ENCODE peak calls at places on chromosomes 6 and 20, in four cellular contexts. L is A549, F is HCT116, M is GM12878. R is an unnamed sample.

GRCh38 chr20:24648919-24649318 is 179.5 kb downstream of the SYNDIG1 start:
- DNase-seq in L (no peak), F (no peak), M (peak), R (no peak)

GRCh38 chr6:151148111-151148510 is 91.7 kb upstream of the AKAP12 start:
- DNase-seq in L (no peak), F (no peak), M (no peak), R (no peak)

GRCh38 chr6:85594197-85594930 is 706 bp upstream of the SNX14 start:
- DNase-seq in L (no peak), F (no peak), M (no peak), R (peak)

GRCh38 chr6:116352515-116353471 is 18.0 kb upstream of the DSE start:
- DNase-seq in L (no peak), F (no peak), M (peak), R (peak)

GRCh38 chr20:62376112-62377063 is 9.3 kb upstream of the LAMA5 start:
- DNase-seq in L (no peak), F (no peak), M (no peak), R (no peak)

GRCh38 chr20:36645353-36645752 is 643 bp downstream of the SLA2 start:
- DNase-seq in L (no peak), F (no peak), M (no peak), R (no peak)

GRCh38 chr6:26158581-26159416 is 71.6 kb downstream of the HFE start:
- DNase-seq in L (no peak), F (no peak), M (peak), R (peak)

GRCh38 chr6:11947569-11947968 is 64.5 kb upstream of the HIVEP1 start:
- DNase-seq in L (no peak), F (no peak), M (no peak), R (no peak)

GRCh38 chr20:10090588-10091166 is 55.9 kb downstream of the ANKEF1 start:
- DNase-seq in L (peak), F (peak), M (no peak), R (peak)

GRCh38 chr6:157615411-157615763 is 207.7 kb upstream of the SNX9 start:
- DNase-seq in L (no peak), F (no peak), M (no peak), R (peak)

GRCh38 chr6:147065786-147066185 is 138.4 kb upstream of the STXBP5 start:
- DNase-seq in L (no peak), F (no peak), M (no peak), R (no peak)

GRCh38 chr6:107968081-107968480 is 10.1 kb upstream of the SEC63 start:
- DNase-seq in L (no peak), F (no peak), M (no peak), R (no peak)

GRCh38 chr6:123085403-123085802 is 89.4 kb downstream of the CLVS2 start:
- DNase-seq in L (no peak), F (no peak), M (no peak), R (no peak)

GRCh38 chr20:36501367-36502006 is 39.8 kb upstream of the MYL9 start:
- DNase-seq in L (no peak), F (no peak), M (no peak), R (no peak)

GRCh38 chr20:32918296-32918695 is 59.6 kb downstream of the EFCAB8 start:
- DNase-seq in L (no peak), F (no peak), M (no peak), R (no peak)

GRCh38 chr20:21325296-21325695 is 22.2 kb downstream of the XRN2 start:
- DNase-seq in L (no peak), F (no peak), M (no peak), R (no peak)

GRCh38 chr6:140436023-140436811 is 1061.8 kb upstream of the CITED2 start:
- DNase-seq in L (no peak), F (no peak), M (no peak), R (no peak)

GRCh38 chr6:135088818-135089809 is 34.5 kb upstream of the HBS1L start:
- DNase-seq in L (peak), F (peak), M (peak), R (peak)

GRCh38 chr20:39778431-39778830 is 816.3 kb downstream of the DHX35 start:
- DNase-seq in L (no peak), F (no peak), M (peak), R (no peak)

GRCh38 chr6:303948-304558 is 11.8 kb downstream of the DUSP22 start:
- DNase-seq in L (no peak), F (no peak), M (no peak), R (no peak)

GRCh38 chr6:146905313-146905712 is 298.9 kb upstream of the STXBP5 start:
- DNase-seq in L (no peak), F (peak), M (no peak), R (no peak)

DNA sequence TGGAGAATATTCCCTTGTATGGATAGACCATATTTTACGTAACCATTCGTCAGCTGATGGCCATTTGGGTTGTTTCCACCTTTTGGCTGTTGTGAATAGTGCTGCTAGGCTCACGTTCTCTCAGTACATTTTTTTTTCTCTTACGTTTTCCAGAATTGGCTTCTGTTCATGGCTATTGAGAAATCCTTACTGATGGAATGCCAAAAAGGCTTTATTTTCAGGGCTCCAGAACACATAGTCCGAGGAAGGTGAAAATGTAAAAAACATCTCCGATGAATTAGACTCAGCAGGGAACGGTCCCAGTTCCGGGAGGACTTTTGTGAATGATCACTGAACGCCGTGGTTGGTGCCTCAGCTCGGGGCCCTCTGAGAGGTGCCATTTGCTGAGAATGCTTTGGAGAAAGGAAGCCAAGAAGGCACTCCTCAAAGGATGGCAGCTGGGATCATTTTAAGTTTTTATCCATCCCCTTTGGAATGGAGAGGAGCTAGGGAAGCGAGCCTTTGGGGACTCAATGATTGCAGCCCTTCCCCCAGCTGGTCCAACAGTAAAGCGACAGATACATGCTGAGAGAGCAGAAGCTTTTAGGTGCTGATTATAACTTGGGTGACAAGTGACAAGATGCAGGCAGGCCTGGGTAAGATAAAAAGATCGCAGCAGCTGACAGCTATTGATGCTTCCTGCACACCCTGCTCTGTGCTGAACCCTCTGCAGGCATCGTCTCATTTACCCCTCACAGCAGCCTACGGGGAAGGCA is 133.3 kb upstream of the KCNG1 start:
- DNase-seq in L (no peak), F (no peak), M (no peak), R (no peak)
- TF ChIP-seq REST in L (no peak), F (no peak), M (no peak), R (no peak)

DNA sequence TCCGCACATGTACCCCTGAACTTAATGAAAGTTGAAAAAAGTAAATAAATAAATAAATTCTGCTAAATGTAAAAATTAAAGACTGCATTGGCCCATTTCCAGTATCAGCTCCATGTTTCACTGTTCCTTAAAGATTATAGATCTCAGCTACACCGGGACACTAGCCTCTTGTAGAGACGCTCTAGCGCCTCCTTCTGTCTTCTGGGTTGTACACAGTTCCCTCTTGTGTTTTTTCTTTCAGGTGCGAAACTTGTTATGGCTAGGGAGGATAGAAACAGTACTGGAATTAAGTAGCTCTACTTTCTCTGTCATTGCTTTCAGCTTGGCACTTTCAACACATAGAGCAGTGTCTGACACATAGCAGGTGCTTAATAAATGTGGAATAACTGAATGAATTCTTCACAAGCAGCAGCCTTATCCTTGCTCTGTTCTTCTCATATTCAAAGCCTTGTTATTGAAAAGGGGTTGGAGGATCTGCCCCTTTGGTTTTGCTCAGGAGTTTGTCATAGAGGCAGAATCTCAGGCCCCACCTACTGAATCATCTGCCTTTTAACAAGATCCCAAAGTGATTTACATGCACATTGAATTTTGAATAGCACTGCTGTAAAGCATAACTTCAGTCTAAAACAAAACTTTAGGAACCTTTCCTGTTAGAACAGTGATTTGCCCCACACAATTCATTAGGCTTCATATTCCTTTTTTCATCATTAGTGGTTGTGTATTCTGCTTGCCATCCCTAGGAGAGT is 92.3 kb downstream of the FIG4 start:
- DNase-seq in L (no peak), F (no peak), M (no peak), R (no peak)
- TF ChIP-seq CTCF in L (no peak), F (no peak), M (peak), R (no peak)

DNA sequence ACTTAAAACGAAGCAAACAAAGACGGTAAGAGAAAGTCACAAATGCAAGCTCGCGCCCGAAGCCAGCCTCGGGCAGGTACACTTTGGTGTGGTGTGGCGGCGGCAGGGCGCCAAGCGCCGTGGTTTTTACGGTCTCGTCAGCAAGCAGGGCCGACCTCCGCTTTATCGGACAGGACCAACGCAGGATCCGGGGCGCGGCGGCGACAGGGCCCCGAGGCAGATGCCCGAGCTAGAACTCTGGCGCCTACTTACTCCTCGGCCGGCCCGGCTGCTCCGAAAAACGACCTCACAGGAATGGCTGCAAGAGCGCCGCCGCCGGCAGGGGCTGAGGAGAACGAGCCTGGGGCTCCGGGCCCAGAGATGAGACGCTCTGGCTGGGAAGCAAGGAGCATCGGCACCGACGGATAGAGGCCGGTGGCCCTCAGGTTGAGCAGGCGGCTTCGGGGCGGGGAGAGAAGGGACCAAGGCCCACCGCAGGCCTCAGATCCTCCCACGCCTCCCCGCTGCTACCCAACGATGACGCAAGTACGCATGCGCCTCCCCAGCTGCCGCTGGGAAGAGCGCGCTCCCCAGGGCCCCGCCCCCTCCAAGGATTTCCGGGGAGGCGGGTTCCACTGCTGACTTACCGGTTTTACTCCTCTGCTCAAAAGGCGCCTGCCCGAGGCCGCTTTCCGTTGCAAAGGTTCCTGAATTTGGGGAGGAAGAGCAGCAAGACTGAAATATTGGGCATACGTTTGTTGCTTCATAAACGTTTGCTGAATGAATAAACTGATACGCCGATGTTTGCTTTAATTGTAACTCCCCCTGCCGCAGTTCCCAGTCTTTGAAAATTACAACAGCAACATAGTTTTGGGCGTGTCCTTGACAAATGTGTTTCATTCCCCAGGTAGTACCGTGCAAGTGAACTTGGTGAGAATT is 60.5 kb downstream of the FAM217A start:
- DNase-seq in L (peak), F (peak), M (peak), R (peak)
- TF ChIP-seq REST in L (no peak), F (no peak), M (no peak), R (peak)

GRCh38 chr6:37021356-37022129 is 16.1 kb downstream of the FGD2 start:
- DNase-seq in L (no peak), F (no peak), M (no peak), R (peak)
- TF ChIP-seq CTCF in L (peak), F (no peak), M (peak), R (peak)

GRCh38 chr6:7540595-7540994 is 876 bp upstream of the DSP start:
- DNase-seq in L (peak), F (no peak), M (no peak), R (no peak)

GRCh38 chr6:7542065-7542877 is 800 bp downstream of the DSP start:
- DNase-seq in L (peak), F (no peak), M (no peak), R (no peak)

GRCh38 chr6:7543761-7544424 is 2.4 kb downstream of the DSP start:
- DNase-seq in L (no peak), F (no peak), M (no peak), R (no peak)

GRCh38 chr6:7542878-7543394 is 1.5 kb downstream of the DSP start:
- DNase-seq in L (peak), F (peak), M (no peak), R (no peak)

DNA sequence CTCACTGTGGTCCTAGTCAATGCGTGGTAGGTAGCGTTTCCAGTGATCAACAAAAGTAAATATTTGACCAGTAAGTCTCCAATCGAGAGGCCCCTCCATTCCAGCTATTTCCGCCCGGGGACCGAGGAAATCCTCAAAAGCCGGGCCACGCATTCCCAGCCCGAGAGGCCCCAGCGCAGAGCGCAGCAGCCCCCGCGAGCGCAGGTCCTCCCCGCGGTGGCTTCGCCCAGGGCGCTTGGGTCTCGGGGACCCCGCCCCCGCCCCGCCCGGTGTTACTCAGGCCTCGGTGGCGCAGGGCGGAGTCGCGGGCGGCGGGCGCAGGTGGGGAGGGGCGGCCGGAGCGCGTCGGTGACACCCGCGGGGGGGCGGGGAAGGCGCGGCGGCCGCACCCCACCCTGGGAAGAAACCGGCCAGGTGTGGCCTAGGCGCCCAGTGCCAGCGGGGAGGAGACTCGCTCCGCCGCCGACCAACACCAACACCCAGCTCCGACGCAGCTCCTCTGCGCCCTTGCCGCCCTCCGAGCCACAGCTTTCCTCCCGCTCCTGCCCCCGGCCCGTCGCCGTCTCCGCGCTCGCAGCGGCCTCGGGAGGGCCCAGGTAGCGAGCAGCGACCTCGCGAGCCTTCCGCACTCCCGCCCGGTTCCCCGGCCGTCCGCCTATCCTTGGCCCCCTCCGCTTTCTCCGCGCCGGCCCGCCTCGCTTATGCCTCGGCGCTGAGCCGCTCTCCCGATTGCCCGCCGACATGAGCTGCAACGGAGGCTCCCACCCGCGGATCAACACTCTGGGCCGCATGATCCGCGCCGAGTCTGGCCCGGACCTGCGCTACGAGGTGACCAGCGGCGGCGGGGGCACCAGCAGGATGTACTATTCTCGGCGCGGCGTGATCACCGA is at the start of gene DSP:
- DNase-seq in L (peak), F (peak), M (no peak), R (no peak)
- TF ChIP-seq REST in L (peak), F (no peak), M (no peak), R (no peak)

GRCh38 chr6:87944541-87944954 is 103.1 kb upstream of the SPACA1 start:
- DNase-seq in L (peak), F (no peak), M (no peak), R (no peak)
- TF ChIP-seq CTCF in L (no peak), F (peak), M (no peak), R (no peak)

R was measured in HL-60.